ENCODE peak calls at places on chromosomes 13 and 19, in ten cellular contexts. D is dorsolateral prefrontal cortex, T is testis, C is cardiac fibroblast, W is AG04450, G is ovary, K is GM06990, S is HFF-Myc, V is choroid plexus epithelial cell, N is A673. M is an unnamed sample.

GRCh38 chr13:75726313-75726712 is 90.2 kb downstream of the LMO7 start:
- DNase-seq in N (no peak), C (no peak), K (no peak), V (no peak), D (no peak), S (no peak), T (no peak), G (no peak), W (no peak), M (no peak)

GRCh38 chr19:19549804-19550453 is 11.9 kb downstream of the CILP2 start:
- DNase-seq in S (no peak), G (no peak), K (no peak), T (no peak), N (no peak), V (no peak), C (no peak), D (no peak), W (no peak), M (no peak)

GRCh38 chr13:36829753-36830152 is 10.7 kb downstream of the RFXAP start:
- DNase-seq in W (no peak), V (no peak), N (no peak), G (no peak), S (no peak), T (no peak), D (no peak), C (no peak), K (no peak), M (no peak)

GRCh38 chr19:33905937-33906577 is 109.4 kb downstream of the KCTD15 start:
- DNase-seq in K (peak), V (peak), G (peak), S (no peak), C (peak), W (no peak), T (peak), D (no peak), N (no peak), M (no peak)

GRCh38 chr19:372306-372890 is 27.8 kb upstream of the MIER2 start:
- DNase-seq in N (no peak), K (no peak), C (peak), W (peak), T (peak), D (peak), G (peak), V (peak), S (peak), M (no peak)

GRCh38 chr13:93635687-93636086 is 409.1 kb downstream of the GPC6 start:
- DNase-seq in T (no peak), V (peak), S (peak), D (no peak), W (no peak), N (no peak), G (no peak), C (peak), K (no peak), M (no peak)

GRCh38 chr13:98900442-98900841 is 77.4 kb downstream of the DOCK9 start:
- DNase-seq in S (peak), C (no peak), W (no peak), T (no peak), V (no peak), D (no peak), K (no peak), N (no peak), G (no peak), M (no peak)

GRCh38 chr19:33054623-33055022 is 10.1 kb downstream of the RHPN2 start:
- DNase-seq in G (no peak), W (no peak), N (no peak), S (no peak), C (no peak), V (no peak), D (no peak), K (no peak), T (no peak), M (no peak)

GRCh38 chr19:50427997-50428425 is 4.7 kb upstream of the MYBPC2 start:
- DNase-seq in C (peak), S (peak), G (peak), T (peak), W (peak), K (peak), N (peak), V (peak), D (peak), M (no peak)

GRCh38 chr13:50914301-50914700 is 4.7 kb downstream of the RNASEH2B start:
- DNase-seq in T (no peak), G (no peak), W (no peak), V (peak), C (peak), K (no peak), N (no peak), S (no peak), D (no peak), M (no peak)

GRCh38 chr13:113417008-113417735 is 36.1 kb downstream of the ADPRHL1 start:
- DNase-seq in K (no peak), N (no peak), T (no peak), G (no peak), C (no peak), D (no peak), S (no peak), V (no peak), W (no peak), M (peak)

GRCh38 chr19:14156971-14157717 is 20.8 kb upstream of the ASF1B start:
- DNase-seq in V (no peak), D (no peak), K (no peak), T (no peak), N (no peak), W (no peak), G (no peak), S (no peak), C (no peak), M (no peak)

GRCh38 chr13:28411859-28412353 is 83.0 kb downstream of the FLT1 start:
- DNase-seq in D (no peak), K (no peak), N (no peak), C (no peak), G (no peak), W (no peak), V (peak), T (no peak), S (no peak), M (no peak)

GRCh38 chr13:102267191-102267590 is 134.7 kb downstream of the FGF14 start:
- DNase-seq in C (peak), N (no peak), S (no peak), T (no peak), G (no peak), W (no peak), D (no peak), K (no peak), V (peak), M (no peak)

GRCh38 chr19:37926711-37927110 is 19.7 kb downstream of the SIPA1L3 start:
- DNase-seq in K (no peak), D (no peak), S (no peak), V (no peak), W (no peak), T (no peak), G (no peak), C (no peak), N (no peak), M (no peak)

GRCh38 chr19:19488875-19489690 is 26.3 kb downstream of the TSSK6 start:
- DNase-seq in G (peak), D (no peak), T (peak), N (peak), C (peak), V (peak), W (peak), S (peak), K (peak), M (peak)

GRCh38 chr13:81116461-81117282 is 775.7 kb upstream of the SPRY2 start:
- DNase-seq in W (no peak), K (no peak), V (peak), G (no peak), S (no peak), D (no peak), T (no peak), C (no peak), N (no peak), M (no peak)

GRCh38 chr19:16571689-16572331 is 405 bp downstream of the SLC35E1 start:
- DNase-seq in W (no peak), S (no peak), K (peak), T (no peak), V (peak), G (no peak), C (no peak), D (no peak), N (peak), M (no peak)

GRCh38 chr19:47032171-47032811 is 12.7 kb downstream of the NPAS1 start:
- DNase-seq in C (no peak), S (no peak), W (no peak), V (peak), T (peak), D (no peak), G (no peak), N (no peak), K (peak), M (peak)

GRCh38 chr19:16628984-16629691 is 1.1 kb upstream of the MED26 start:
- DNase-seq in V (peak), W (peak), T (peak), N (peak), D (no peak), C (peak), G (peak), K (no peak), S (peak), M (no peak)

GRCh38 chr19:9128171-9128570 is 1.4 kb upstream of the OR7G3 start:
- DNase-seq in G (no peak), T (no peak), N (peak), K (no peak), V (peak), W (no peak), C (peak), S (no peak), D (no peak), M (no peak)

GRCh38 chr19:10682397-10683063 is 18.7 kb upstream of the QTRT1 start:
- DNase-seq in W (no peak), N (no peak), C (no peak), D (no peak), K (no peak), S (no peak), G (no peak), V (no peak), T (no peak), M (no peak)

GRCh38 chr19:57641715-57642234 is 8.8 kb downstream of the ZNF211 start:
- DNase-seq in D (no peak), V (no peak), N (no peak), W (no peak), T (no peak), K (no peak), S (no peak), G (no peak), C (no peak), M (no peak)

GRCh38 chr19:46678110-46678732 is 17.2 kb upstream of the DACT3 start:
- DNase-seq in K (peak), N (peak), V (no peak), T (no peak), D (no peak), C (no peak), W (no peak), S (no peak), G (no peak), M (peak)

GRCh38 chr19:47107953-47108746 is 5.4 kb downstream of the ZC3H4 start:
- DNase-seq in T (no peak), V (peak), N (no peak), S (no peak), K (no peak), D (no peak), C (no peak), G (no peak), W (no peak), M (no peak)

GRCh38 chr19:39128511-39129079 is 3.0 kb downstream of the PAK4 start:
- DNase-seq in N (no peak), G (no peak), V (peak), C (no peak), W (no peak), K (no peak), S (no peak), D (no peak), T (no peak), M (no peak)
- TF ChIP-seq CTCF in N (no peak), G (no peak), V (peak), C (no peak), W (no peak), K (no peak), S (no peak), D (no peak), T (no peak), M (no peak)

GRCh38 chr19:4015705-4016402 is 8.3 kb downstream of the PIAS4 start:
- DNase-seq in V (no peak), D (no peak), S (no peak), G (peak), K (no peak), T (peak), N (no peak), C (no peak), W (no peak), M (no peak)
- H3K4me3 ChIP-seq in V (no peak), D (peak), S (no peak), G (peak), K (no peak), T (no peak), N (no peak), C (no peak), W (no peak), M (no peak)

GRCh38 chr19:22882797-22883196 is 50.7 kb downstream of the ZNF723 start:
- DNase-seq in G (no peak), K (no peak), T (no peak), D (no peak), V (peak), S (peak), N (peak), W (no peak), C (peak), M (no peak)
- TF ChIP-seq CTCF in G (peak), K (no peak), T (no peak), D (peak), V (peak), S (no peak), N (peak), W (no peak), C (peak), M (peak)

GRCh38 chr13:41411060-41411459 is 46.3 kb upstream of the RGCC start:
- DNase-seq in N (no peak), S (no peak), K (no peak), G (no peak), D (no peak), W (no peak), V (no peak), T (no peak), C (no peak), M (no peak)
- H3K4me3 ChIP-seq in N (no peak), S (no peak), K (no peak), G (no peak), D (no peak), W (no peak), V (no peak), T (no peak), C (no peak), M (no peak)

GRCh38 chr19:6393074-6393981 is at the start of gene GTF2F1:
- DNase-seq in S (peak), W (peak), D (peak), K (peak), N (peak), G (peak), V (peak), T (peak), C (peak), M (peak)
- TF ChIP-seq CTCF in S (no peak), W (peak), D (peak), K (peak), N (peak), G (no peak), V (peak), T (no peak), C (peak), M (peak)

GRCh38 chr13:110304256-110304655 is 2.7 kb downstream of the COL4A1 start:
- DNase-seq in C (peak), V (peak), T (no peak), K (no peak), W (no peak), G (no peak), S (no peak), D (no peak), N (no peak), M (peak)
- H3K4me3 ChIP-seq in C (no peak), V (peak), T (no peak), K (no peak), W (peak), G (peak), S (no peak), D (no peak), N (no peak), M (no peak)

GRCh38 chr19:29988351-29988750 is 46.3 kb downstream of the URI1 start:
- DNase-seq in N (no peak), G (no peak), C (no peak), V (no peak), T (no peak), D (no peak), W (no peak), S (no peak), K (no peak), M (peak)
- TF ChIP-seq CTCF in N (peak), G (no peak), C (no peak), V (no peak), T (no peak), D (no peak), W (no peak), S (no peak), K (no peak), M (peak)

GRCh38 chr19:3670258-3670795 is 29.9 kb downstream of the PIP5K1C start:
- DNase-seq in T (peak), V (peak), K (no peak), G (peak), S (no peak), N (peak), C (peak), D (no peak), W (peak), M (peak)
- H3K4me3 ChIP-seq in T (no peak), V (no peak), K (no peak), G (peak), S (no peak), N (no peak), C (no peak), D (peak), W (peak), M (no peak)

GRCh38 chr13:39512687-39513086 is 90.3 kb downstream of the LHFPL6 start:
- DNase-seq in V (no peak), D (no peak), G (no peak), S (no peak), W (no peak), C (no peak), K (no peak), N (no peak), T (no peak), M (no peak)
- TF ChIP-seq CTCF in V (no peak), D (no peak), G (no peak), S (no peak), W (no peak), C (no peak), K (no peak), N (no peak), T (no peak), M (no peak)

DNA sequence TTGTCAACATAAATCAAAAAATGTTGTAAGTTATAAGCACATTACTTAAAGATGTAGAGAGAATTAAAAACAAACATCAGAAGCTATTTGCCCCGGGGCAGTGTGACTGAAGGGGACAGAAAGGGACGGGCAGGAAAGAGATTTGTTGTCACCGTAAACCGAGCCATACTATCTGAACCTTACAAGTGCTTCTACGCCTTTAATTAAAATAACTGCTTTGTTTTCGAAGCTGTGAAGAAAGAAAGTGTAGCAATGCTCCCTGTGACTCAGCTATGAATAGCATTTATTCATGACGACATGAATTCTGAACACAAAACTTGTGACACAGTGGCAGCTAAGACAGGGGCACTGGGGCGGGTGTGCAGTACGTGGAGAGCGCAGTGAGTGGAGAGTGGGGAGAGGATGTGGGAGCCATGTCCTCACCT is 30.0 kb downstream of the ZNF787 start:
- DNase-seq in C (peak), S (no peak), D (no peak), G (no peak), K (no peak), W (no peak), V (peak), T (no peak), N (peak), M (no peak)
- H3K4me3 ChIP-seq in C (no peak), S (no peak), D (peak), G (no peak), K (no peak), W (no peak), V (no peak), T (no peak), N (no peak), M (no peak)